ENCODE peak calls at places on chromosome X, in five cellular contexts. G is GM12892, Q is lower leg skin, Y is A549, O is GM12878. U is an unnamed sample.

GRCh38 chrX:136880003-136880451 is 498 bp downstream of the RBMX start:
- DNase-seq in Y (peak), Q (no peak), G (no peak), O (no peak), U (no peak)

GRCh38 chrX:20320461-20321159 is 53.9 kb upstream of the RPS6KA3 start:
- DNase-seq in Q (no peak), O (peak), Y (no peak), G (no peak), U (no peak)

GRCh38 chrX:72305286-72306084 is at the start of gene CITED1:
- DNase-seq in Y (no peak), G (no peak), O (no peak), Q (no peak), U (no peak)

GRCh38 chrX:150211988-150212387 is 151.1 kb upstream of the MAMLD1 start:
- DNase-seq in Q (no peak), Y (no peak), G (no peak), O (no peak), U (no peak)

GRCh38 chrX:10514891-10515290 is 105.5 kb downstream of the MID1 start:
- DNase-seq in Y (no peak), G (no peak), O (no peak), Q (no peak), U (no peak)

GRCh38 chrX:139725720-139726119 is 17.8 kb upstream of the MCF2 start:
- DNase-seq in O (peak), G (no peak), Y (no peak), Q (no peak), U (no peak)

GRCh38 chrX:9188117-9188516 is 154.2 kb upstream of the FAM9B start:
- DNase-seq in G (no peak), Y (no peak), Q (no peak), O (no peak), U (no peak)

GRCh38 chrX:17375631-17376380 is 806 bp downstream of the NHS start:
- DNase-seq in G (no peak), Y (peak), Q (no peak), O (no peak), U (no peak)

GRCh38 chrX:118724775-118725174 is 2.6 kb upstream of the IL13RA1 start:
- DNase-seq in G (no peak), Y (peak), O (no peak), Q (no peak), U (peak)

GRCh38 chrX:118724352-118724751 is 3.1 kb upstream of the IL13RA1 start:
- DNase-seq in Y (no peak), Q (no peak), G (no peak), O (no peak), U (no peak)

GRCh38 chrX:118729043-118729652 is 1.7 kb downstream of the IL13RA1 start:
- DNase-seq in Q (no peak), Y (no peak), O (no peak), G (no peak), U (no peak)

GRCh38 chrX:118727686-118728339 is 407 bp downstream of the IL13RA1 start:
- DNase-seq in G (no peak), O (no peak), Q (no peak), Y (peak), U (no peak)

DNA sequence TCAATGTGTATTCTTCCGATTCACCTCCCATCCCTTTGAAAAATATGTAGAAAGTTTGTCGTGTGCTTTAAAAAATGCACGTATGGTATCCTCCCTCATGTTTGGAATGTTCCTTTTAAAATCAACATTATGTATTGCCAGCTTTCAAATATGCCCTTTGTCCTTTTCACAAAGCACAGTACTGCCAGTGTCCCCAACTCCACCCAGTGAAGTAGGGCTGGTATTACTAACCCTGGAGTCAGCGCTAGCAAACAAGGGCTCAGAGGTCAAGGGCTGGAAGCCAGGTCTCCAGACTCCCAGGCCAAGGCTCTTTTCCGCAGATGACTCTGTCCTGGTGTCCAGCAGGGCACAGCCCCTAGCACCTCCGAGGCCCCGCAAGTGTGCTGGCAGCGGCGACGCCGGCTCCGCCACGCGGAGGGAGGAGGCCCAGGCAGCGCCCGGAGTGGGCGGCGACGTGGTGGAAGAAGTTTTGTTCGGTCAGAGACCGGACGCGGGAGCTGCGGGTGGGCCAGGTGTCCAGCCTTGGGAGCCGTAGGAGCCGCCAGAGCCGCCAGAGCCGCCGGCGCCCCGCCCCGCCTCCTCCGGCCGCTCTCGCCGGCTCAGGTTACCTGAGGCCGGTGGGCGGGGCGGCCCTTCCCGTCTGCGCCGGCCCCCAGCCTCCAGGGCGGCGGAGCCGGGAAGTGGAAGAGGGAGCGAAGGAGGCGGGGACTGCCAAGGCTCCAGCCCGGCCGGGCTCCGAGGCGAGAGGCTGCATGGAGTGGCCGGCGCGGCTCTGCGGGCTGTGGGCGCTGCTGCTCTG is at the start of gene IL13RA1:
- DNase-seq in O (no peak), Q (peak), Y (peak), G (peak), U (peak)
- TF ChIP-seq POLR2A in O (no peak), Q (no peak), Y (peak), G (no peak), U (peak)

GRCh38 chrX:130110379-130111219 is at the start of gene ELF4:
- DNase-seq in Y (peak), O (no peak), G (peak), Q (no peak), U (peak)
- TF ChIP-seq POLR2A in Y (peak), O (peak), G (no peak), Q (no peak), U (peak)

GRCh38 chrX:154411322-154411980 is at the start of gene TAFAZZIN:
- DNase-seq in G (peak), Q (peak), O (no peak), Y (peak), U (peak)
- TF ChIP-seq POLR2A in G (peak), Q (no peak), O (peak), Y (peak), U (peak)

GRCh38 chrX:64204701-64205440 is 637 bp downstream of the AMER1 start:
- DNase-seq in Q (no peak), O (no peak), Y (no peak), G (peak), U (no peak)
- TF ChIP-seq POLR2A in Q (no peak), O (no peak), Y (no peak), G (no peak), U (no peak)

GRCh38 chrX:49184294-49185061 is 1.7 kb downstream of the PRICKLE3 start:
- DNase-seq in G (no peak), Q (peak), O (no peak), Y (peak), U (no peak)
- TF ChIP-seq POLR2A in G (peak), Q (no peak), O (peak), Y (peak), U (no peak)

GRCh38 chrX:154546354-154547244 is at the start of gene G6PD:
- DNase-seq in O (no peak), Y (peak), G (peak), Q (no peak), U (peak)
- TF ChIP-seq POLR2A in O (peak), Y (peak), G (peak), Q (no peak), U (peak)

GRCh38 chrX:41005445-41005992 is 79.7 kb upstream of the USP9X start:
- DNase-seq in G (no peak), Y (no peak), O (no peak), Q (peak), U (no peak)

GRCh38 chrX:41014776-41015175 is 70.5 kb upstream of the USP9X start:
- DNase-seq in O (no peak), G (no peak), Q (no peak), Y (peak), U (no peak)

GRCh38 chrX:41009816-41010187 is 75.4 kb upstream of the USP9X start:
- DNase-seq in G (no peak), Y (no peak), Q (no peak), O (no peak), U (no peak)

DNA sequence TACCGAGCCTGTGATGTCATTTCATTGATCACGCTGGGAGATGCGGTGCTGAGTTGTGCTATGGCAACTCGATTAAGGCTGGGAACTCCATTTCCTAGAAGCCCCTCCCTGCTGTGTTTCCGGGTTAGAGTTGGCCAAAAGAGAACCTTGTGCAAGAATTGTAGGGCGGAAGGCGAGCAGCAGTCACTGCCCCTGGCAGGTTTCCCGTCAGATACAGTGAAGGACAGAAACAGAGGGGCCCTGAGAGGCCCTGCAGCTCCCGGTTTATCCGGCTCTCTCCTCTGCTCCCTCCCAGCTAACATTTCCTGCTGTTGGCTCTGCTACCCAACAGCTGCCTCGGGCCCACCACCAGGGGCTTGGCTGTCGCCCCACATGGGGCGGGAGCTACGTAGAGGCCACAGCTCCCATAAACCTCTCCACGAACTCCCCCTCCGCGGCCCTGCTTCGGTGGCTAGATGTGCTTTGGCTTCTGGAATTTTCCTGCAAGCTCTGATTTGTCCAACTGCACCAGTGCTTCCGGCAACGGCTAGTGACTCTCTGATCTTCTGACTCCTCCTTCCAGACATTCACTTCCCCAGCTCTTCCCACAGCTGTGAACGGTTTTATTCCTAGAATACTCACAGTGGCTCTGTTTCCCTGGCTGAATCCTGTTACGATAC is 74.9 kb upstream of the USP9X start:
- DNase-seq in G (peak), O (no peak), Q (peak), Y (peak), U (peak)
- TF ChIP-seq POLR2A in G (no peak), O (no peak), Q (no peak), Y (peak), U (no peak)

GRCh38 chrX:138710311-138710791 is 1.2 kb downstream of the FGF13 start:
- DNase-seq in G (no peak), Q (peak), O (no peak), Y (peak), U (no peak)

GRCh38 chrX:138710866-138711331 is 618 bp downstream of the FGF13 start:
- DNase-seq in Q (peak), G (peak), Y (no peak), O (no peak), U (no peak)

GRCh38 chrX:138709886-138710285 is 1.6 kb downstream of the FGF13 start:
- DNase-seq in Q (no peak), O (no peak), Y (no peak), G (no peak), U (no peak)

GRCh38 chrX:138708268-138708667 is 3.2 kb downstream of the FGF13 start:
- DNase-seq in Q (no peak), O (no peak), G (no peak), Y (no peak), U (no peak)

GRCh38 chrX:138711399-138712347 is at the start of gene FGF13:
- DNase-seq in G (peak), Y (peak), Q (no peak), O (no peak), U (no peak)
- TF ChIP-seq POLR2A in G (no peak), Y (no peak), Q (no peak), O (no peak), U (no peak)

DNA sequence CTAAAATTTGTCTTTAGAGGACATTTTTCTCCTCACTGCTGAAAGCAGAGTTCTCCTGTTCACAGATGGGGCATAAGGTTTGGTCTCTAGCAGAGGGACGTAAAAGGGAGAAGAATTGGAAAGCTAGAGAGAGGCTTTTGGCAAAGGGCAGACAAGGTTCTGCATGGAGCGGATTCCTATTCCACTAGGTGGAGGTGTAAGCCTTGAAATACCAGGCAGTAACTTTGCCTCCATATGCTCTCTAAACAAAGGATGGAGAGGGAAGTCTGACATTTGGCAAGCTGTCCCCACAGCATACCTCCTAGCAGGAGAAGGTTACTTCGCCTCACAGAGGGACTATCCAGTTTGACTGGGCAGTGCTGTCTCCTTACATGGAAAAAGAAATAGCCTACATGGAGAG is 174.7 kb downstream of the DACH2 start:
- DNase-seq in Y (peak), Q (no peak), O (no peak), G (no peak), U (no peak)
- TF ChIP-seq POLR2A in Y (no peak), Q (no peak), O (no peak), G (no peak), U (no peak)

DNA sequence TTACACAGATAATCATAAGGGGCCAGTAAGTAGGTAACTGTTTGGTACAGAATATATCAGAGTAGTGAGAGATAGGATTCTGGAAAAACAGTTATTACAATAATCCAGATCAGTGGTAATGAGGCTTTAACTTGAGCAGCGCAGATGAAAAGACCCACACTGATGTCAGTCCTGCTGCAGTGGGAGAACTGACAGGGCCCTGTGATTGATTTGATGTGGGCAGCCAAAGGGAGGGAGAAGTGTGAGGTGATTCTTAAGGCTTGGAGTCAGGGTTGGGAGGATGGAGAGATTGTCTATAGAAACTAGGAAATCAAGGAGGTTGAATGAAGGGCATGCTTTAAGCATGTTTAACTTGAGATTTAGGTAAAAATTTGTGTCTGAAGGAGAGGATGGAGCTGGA is 161.4 kb downstream of the VSIG4 start:
- DNase-seq in Y (no peak), G (no peak), Q (no peak), O (no peak), U (no peak)
- TF ChIP-seq POLR2A in Y (no peak), G (no peak), Q (no peak), O (no peak), U (no peak)